ENCODE peak calls at places on chromosomes 13 and 19, in five cellular contexts. T is AG09309, F is non-pigmented ciliary epithelial cell, O is NCI-H1105, R is ovary. H is an unnamed sample.

GRCh38 chr19:43798546-43799409 is 3.5 kb downstream of the LYPD5 start:
- DNase-seq in R (peak; percentile 37), O (no peak), F (no peak), T (no peak), H (peak; percentile 81)

GRCh38 chr19:10854350-10855089 is 6.3 kb downstream of the C19orf38 start:
- DNase-seq in O (no peak), R (no peak), F (no peak), T (no peak), H (no peak)

GRCh38 chr13:41356788-41357187 is 45.7 kb downstream of the NAA16 start:
- DNase-seq in R (no peak), O (no peak), T (no peak), F (no peak), H (no peak)

GRCh38 chr13:73268306-73268705 is 209.5 kb downstream of the KLF5 start:
- DNase-seq in R (no peak), T (peak; percentile 31), O (no peak), F (no peak), H (no peak)

GRCh38 chr13:98438246-98439135 is 138.4 kb downstream of the STK24 start:
- DNase-seq in O (no peak), T (no peak), F (no peak), R (no peak), H (no peak)

GRCh38 chr19:19181614-19182013 is 10.3 kb downstream of the BORCS8 start:
- DNase-seq in T (no peak), F (no peak), O (no peak), R (no peak), H (no peak)

GRCh38 chr13:97567510-97568243 is 133.7 kb downstream of the RAP2A start:
- DNase-seq in O (no peak), F (no peak), R (no peak), T (no peak), H (no peak)

GRCh38 chr13:45615501-45616101 is at the start of gene ERICH6B:
- DNase-seq in F (no peak), O (peak; percentile 58), T (no peak), R (peak; percentile 20), H (peak; percentile 10)

GRCh38 chr19:2488405-2488941 is 12.5 kb downstream of the GADD45B start:
- DNase-seq in R (no peak), F (no peak), T (no peak), O (no peak), H (no peak)

GRCh38 chr13:58619396-58620113 is 988.0 kb downstream of the PCDH17 start:
- DNase-seq in R (no peak), T (no peak), F (no peak), O (no peak), H (peak; percentile 85)

GRCh38 chr19:43624933-43625332 is 5.5 kb upstream of the ZNF428 start:
- DNase-seq in O (no peak), F (no peak), T (no peak), R (no peak), H (no peak)

GRCh38 chr13:76991796-76992547 is at the start of gene CLN5:
- DNase-seq in R (peak; percentile 94), T (peak; percentile 58), O (peak; percentile 52), F (peak; percentile 47), H (peak; percentile 91)

GRCh38 chr19:32442650-32443049 is 37.1 kb downstream of the DPY19L3 start:
- DNase-seq in F (no peak), O (no peak), T (no peak), R (no peak), H (no peak)

GRCh38 chr19:35266904-35267817 is 1.6 kb upstream of the USF2 start:
- DNase-seq in F (no peak), T (no peak), O (no peak), R (peak; percentile 78), H (no peak)

GRCh38 chr13:20525144-20525600 is 485 bp downstream of the CRYL1 start:
- DNase-seq in O (no peak), R (peak; percentile 20), T (no peak), F (no peak), H (no peak)

GRCh38 chr19:32895384-32895783 is 25.8 kb upstream of the SLC7A9 start:
- DNase-seq in R (no peak), T (no peak), F (no peak), O (no peak), H (no peak)

GRCh38 chr19:6324757-6325156 is 8.7 kb downstream of the ACER1 start:
- DNase-seq in F (no peak), T (no peak), O (no peak), R (no peak), H (no peak)

GRCh38 chr13:89052699-89053098 is 1381.5 kb downstream of the SLITRK5 start:
- DNase-seq in T (no peak), O (no peak), R (no peak), F (no peak), H (no peak)

GRCh38 chr13:33307820-33308219 is 22.3 kb upstream of the STARD13 start:
- DNase-seq in O (no peak), R (no peak), F (no peak), T (no peak), H (no peak)

GRCh38 chr19:35223084-35223790 is 5.3 kb downstream of the FAM187B start:
- DNase-seq in R (no peak), O (no peak), T (no peak), F (no peak), H (no peak)

GRCh38 chr13:84821261-84821660 is 939.0 kb upstream of the SLITRK1 start:
- DNase-seq in R (no peak), T (no peak), F (no peak), O (no peak), H (no peak)

GRCh38 chr13:41909524-41909923 is 51.4 kb downstream of the VWA8 start:
- DNase-seq in F (no peak), R (no peak), O (no peak), T (no peak), H (no peak)

H was measured in NCI-H2171.